ENCODE peak calls at places on chromosome 6, in nine cellular contexts. G is heart right ventricle, J is astrocyte of the spinal cord, R is thoracic aorta, I is right atrium auricular region, D is transverse colon, Z is cardiac muscle cell, S is psoas muscle, L is body of pancreas. A is an unnamed sample.

GRCh38 chr6:49025273-49026240 is 437.5 kb downstream of the MMUT start:
- DNase-seq in J (no peak), I (no peak), Z (no peak), G (no peak), D (no peak), R (no peak), L (no peak), S (no peak), A (no peak)

GRCh38 chr6:38302081-38302480 is 337.6 kb downstream of the BTBD9 start:
- DNase-seq in R (no peak), Z (no peak), G (no peak), S (no peak), D (no peak), L (no peak), I (no peak), J (no peak), A (peak)

GRCh38 chr6:124962617-124963415 is 579 bp downstream of the RNF217 start:
- DNase-seq in R (no peak), Z (peak), I (no peak), D (peak), J (peak), G (peak), L (peak), S (peak), A (no peak)

GRCh38 chr6:154466139-154466538 is 44.3 kb downstream of the CNKSR3 start:
- DNase-seq in G (no peak), Z (no peak), I (no peak), R (no peak), J (no peak), D (no peak), S (no peak), L (no peak), A (no peak)

GRCh38 chr6:18045507-18045906 is 58.1 kb upstream of the KIF13A start:
- DNase-seq in S (no peak), I (no peak), G (no peak), L (no peak), J (no peak), Z (no peak), D (no peak), R (no peak), A (no peak)

GRCh38 chr6:12009904-12010634 is 2.0 kb upstream of the HIVEP1 start:
- DNase-seq in I (no peak), D (no peak), G (no peak), J (peak), L (no peak), S (no peak), R (no peak), Z (no peak), A (peak)

GRCh38 chr6:167150815-167151557 is 6.8 kb downstream of the GPR31 start:
- DNase-seq in Z (no peak), D (no peak), L (no peak), G (no peak), R (no peak), I (no peak), S (no peak), J (no peak), A (no peak)

GRCh38 chr6:56618050-56618449 is 24.6 kb downstream of the DST start:
- DNase-seq in Z (no peak), G (no peak), J (no peak), S (no peak), R (no peak), D (no peak), L (no peak), I (no peak), A (no peak)

GRCh38 chr6:21265264-21266044 is 328.1 kb upstream of the SOX4 start:
- DNase-seq in I (no peak), D (no peak), R (no peak), G (no peak), L (no peak), Z (no peak), S (no peak), J (no peak), A (peak)

GRCh38 chr6:89375427-89375868 is 22.9 kb upstream of the UBE2J1 start:
- DNase-seq in S (peak), D (peak), L (peak), I (no peak), Z (peak), R (no peak), J (no peak), G (peak), A (no peak)

GRCh38 chr6:122789862-122790739 is 1.0 kb downstream of the SMPDL3A start:
- DNase-seq in G (peak), R (no peak), L (no peak), D (no peak), I (no peak), S (peak), J (peak), Z (peak), A (peak)

GRCh38 chr6:15248451-15249370 is 2.8 kb downstream of the JARID2 start:
- DNase-seq in L (peak), G (peak), R (peak), J (peak), S (peak), I (peak), D (peak), Z (peak), A (peak)
- TF ChIP-seq CTCF in L (no peak), G (peak), R (no peak), J (peak), S (no peak), I (no peak), D (no peak), Z (peak), A (peak)

GRCh38 chr6:148272084-148272483 is 70.6 kb upstream of the SASH1 start:
- DNase-seq in L (no peak), S (no peak), D (no peak), G (no peak), Z (no peak), R (no peak), I (no peak), J (peak), A (peak)

GRCh38 chr6:148269386-148269785 is 73.3 kb upstream of the SASH1 start:
- DNase-seq in D (no peak), J (no peak), S (no peak), R (no peak), Z (no peak), L (no peak), G (no peak), I (no peak), A (no peak)

GRCh38 chr6:148274809-148275208 is 67.8 kb upstream of the SASH1 start:
- DNase-seq in S (no peak), J (no peak), R (no peak), Z (no peak), I (no peak), G (no peak), D (no peak), L (no peak), A (no peak)

GRCh38 chr6:148272597-148272996 is 70.0 kb upstream of the SASH1 start:
- DNase-seq in I (no peak), J (no peak), L (no peak), R (no peak), Z (no peak), S (no peak), G (no peak), D (no peak), A (peak)

DNA sequence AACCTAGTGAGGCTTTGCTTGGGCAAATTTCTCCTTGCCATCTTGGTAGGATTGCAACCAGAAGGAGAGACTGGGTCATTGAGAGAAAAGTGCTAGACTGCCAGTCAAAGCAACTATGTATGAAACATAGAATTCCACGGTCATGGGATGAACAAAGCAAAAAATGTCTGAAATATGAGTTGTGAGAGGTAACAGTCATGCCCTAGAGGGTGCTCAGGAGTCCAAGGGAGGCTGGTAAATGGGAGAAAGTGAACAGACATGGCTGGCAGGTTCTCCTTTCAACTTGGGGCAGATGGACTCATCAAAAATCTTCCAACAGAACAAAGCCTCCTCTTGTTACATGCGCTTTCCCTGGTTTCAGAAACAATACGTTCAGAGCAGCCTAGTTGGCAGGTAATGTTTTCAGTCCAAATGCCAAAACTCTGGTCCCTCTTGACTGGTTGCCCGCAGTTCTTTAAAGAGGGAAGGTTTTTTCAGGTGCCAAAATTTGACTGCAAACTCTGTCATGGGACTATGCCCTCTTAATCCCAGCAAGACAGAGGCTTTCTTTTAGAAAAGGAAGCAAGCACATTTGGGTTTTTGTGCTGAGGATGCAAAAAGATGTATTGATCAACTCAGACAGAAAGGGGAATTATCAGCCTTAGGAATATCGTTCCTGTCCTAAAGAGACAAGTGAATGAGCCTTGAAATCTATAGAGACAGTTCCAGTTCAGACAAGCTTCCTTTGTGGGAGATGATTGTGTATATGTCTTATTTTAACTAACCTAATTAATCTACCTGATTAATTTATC is 68.5 kb upstream of the SASH1 start:
- DNase-seq in J (no peak), R (no peak), G (no peak), Z (no peak), I (no peak), D (no peak), L (no peak), S (no peak), A (peak)
- H3K4me3 ChIP-seq in J (no peak), R (no peak), G (peak), Z (no peak), I (no peak), D (no peak), L (no peak), S (no peak), A (peak)

GRCh38 chr6:8061736-8062135 is 2.5 kb downstream of the BLOC1S5 start:
- DNase-seq in S (no peak), I (no peak), J (no peak), G (no peak), Z (no peak), D (no peak), L (no peak), R (no peak), A (no peak)

GRCh38 chr6:8057263-8057662 is 6.9 kb downstream of the BLOC1S5 start:
- DNase-seq in D (no peak), R (no peak), S (no peak), L (no peak), I (no peak), G (no peak), Z (no peak), J (no peak), A (no peak)

GRCh38 chr6:8060346-8060745 is 3.8 kb downstream of the BLOC1S5 start:
- DNase-seq in Z (no peak), I (no peak), R (no peak), G (no peak), D (no peak), L (no peak), S (no peak), J (no peak), A (no peak)

GRCh38 chr6:8057793-8058192 is 6.4 kb downstream of the BLOC1S5 start:
- DNase-seq in I (no peak), Z (no peak), G (no peak), L (no peak), J (no peak), R (no peak), D (no peak), S (no peak), A (no peak)

GRCh38 chr6:8059129-8059528 is 5.1 kb downstream of the BLOC1S5 start:
- DNase-seq in I (no peak), D (no peak), J (peak), R (no peak), Z (peak), G (no peak), L (no peak), S (no peak), A (peak)
- TF ChIP-seq CTCF in I (peak), D (no peak), J (peak), R (peak), Z (peak), G (peak), L (no peak), S (peak), A (peak)

GRCh38 chr6:33800248-33800647 is 3.6 kb downstream of the MLN start:
- DNase-seq in R (no peak), G (no peak), Z (no peak), I (no peak), L (no peak), J (no peak), D (no peak), S (no peak), A (no peak)

GRCh38 chr6:33799714-33800113 is 4.1 kb downstream of the MLN start:
- DNase-seq in J (peak), G (no peak), Z (no peak), I (no peak), L (no peak), R (no peak), S (no peak), D (no peak), A (peak)

GRCh38 chr6:33794910-33795615 is 6.1 kb upstream of the LEMD2 start:
- DNase-seq in Z (no peak), R (no peak), L (no peak), S (no peak), I (no peak), J (no peak), G (no peak), D (no peak), A (no peak)

GRCh38 chr6:33798343-33798848 is 5.4 kb downstream of the MLN start:
- DNase-seq in J (no peak), G (no peak), S (no peak), D (no peak), L (no peak), I (no peak), R (no peak), Z (no peak), A (no peak)

DNA sequence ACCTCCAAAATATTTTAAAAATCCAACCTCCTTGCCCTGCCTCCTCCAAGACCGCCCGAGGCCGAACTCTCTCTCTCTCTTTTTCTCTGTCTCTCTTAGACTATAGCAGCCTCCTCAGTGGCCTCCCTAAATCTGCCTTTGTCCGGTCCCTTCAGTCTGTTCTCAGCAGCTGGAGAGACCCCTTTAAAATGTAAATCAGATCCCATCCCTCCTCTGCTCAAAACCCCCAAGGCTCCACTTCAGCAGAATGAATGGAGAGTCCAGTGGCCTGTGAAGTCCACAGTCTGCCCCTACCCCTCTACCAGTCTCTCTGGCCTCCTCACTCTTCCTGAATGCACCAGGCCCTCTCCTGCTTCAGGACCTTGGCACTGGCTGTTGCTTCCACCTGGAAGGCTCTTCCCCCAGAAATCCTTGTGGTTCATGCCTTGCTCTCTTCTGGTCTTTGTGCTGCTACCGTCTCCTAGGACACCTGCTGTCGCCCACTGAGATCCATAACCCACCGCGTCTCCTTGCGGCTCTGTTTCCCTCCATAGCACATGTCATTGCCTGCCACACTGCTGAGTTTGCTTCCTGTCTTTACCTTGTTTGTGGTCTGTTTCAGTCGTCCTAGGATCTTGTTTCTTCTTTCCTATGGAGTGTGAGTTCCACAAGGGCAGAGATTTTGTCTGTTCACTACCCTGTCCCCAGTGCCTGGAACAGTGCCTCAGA is 6.0 kb downstream of the MLN start:
- DNase-seq in D (no peak), R (no peak), Z (no peak), I (no peak), G (no peak), J (no peak), S (no peak), L (no peak), A (no peak)
- H3K4me3 ChIP-seq in D (no peak), R (no peak), Z (no peak), I (no peak), G (no peak), J (no peak), S (no peak), L (no peak), A (no peak)

GRCh38 chr6:8000080-8001035 is 63.8 kb downstream of the BLOC1S5 start:
- DNase-seq in J (no peak), G (no peak), I (no peak), L (no peak), D (no peak), Z (no peak), S (no peak), R (no peak), A (no peak)

GRCh38 chr6:8005136-8005535 is 59.1 kb downstream of the BLOC1S5 start:
- DNase-seq in J (no peak), I (no peak), L (no peak), S (no peak), Z (no peak), R (no peak), D (no peak), G (no peak), A (no peak)

GRCh38 chr6:8006208-8006607 is 58.0 kb downstream of the BLOC1S5 start:
- DNase-seq in L (no peak), I (no peak), R (no peak), S (no peak), Z (peak), D (no peak), J (peak), G (no peak), A (peak)
- TF ChIP-seq CTCF in L (no peak), I (no peak), R (peak), S (peak), Z (peak), D (peak), J (peak), G (peak), A (peak)

GRCh38 chr6:143569035-143569434 is 57.5 kb upstream of the FUCA2 start:
- DNase-seq in I (no peak), S (no peak), J (peak), R (no peak), G (no peak), L (no peak), Z (no peak), D (no peak), A (peak)
- H3K4me3 ChIP-seq in I (no peak), S (no peak), J (no peak), R (no peak), G (no peak), L (no peak), Z (no peak), D (no peak), A (no peak)

DNA sequence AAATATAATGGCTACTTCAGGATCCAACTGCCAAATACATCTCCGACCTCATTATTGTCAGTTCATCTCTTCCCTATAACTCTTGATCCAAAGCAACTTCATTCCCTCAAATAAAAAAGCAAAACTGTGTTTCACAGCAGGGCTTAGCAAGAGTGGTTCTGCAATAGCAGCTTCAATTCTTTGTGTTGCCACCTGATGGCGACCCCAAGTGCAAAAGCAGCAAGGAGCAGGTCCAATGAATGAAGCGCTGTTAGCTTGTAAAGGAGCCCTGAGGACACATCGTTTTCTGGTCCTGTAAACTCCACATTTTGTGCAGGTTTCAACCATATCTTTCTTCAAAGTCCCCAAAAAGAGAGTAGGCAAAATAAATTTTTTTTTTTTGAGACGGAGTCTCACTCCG is 19.6 kb downstream of the RTN4IP1 start:
- DNase-seq in I (no peak), G (no peak), J (peak), Z (peak), R (no peak), S (no peak), D (peak), L (peak), A (no peak)
- TF ChIP-seq CTCF in I (no peak), G (no peak), J (peak), Z (peak), R (no peak), S (peak), D (peak), L (peak), A (peak)

GRCh38 chr6:110358536-110359148 is 493 bp upstream of the METTL24 start:
- DNase-seq in R (no peak), L (no peak), S (no peak), D (no peak), J (no peak), G (no peak), I (no peak), Z (no peak), A (no peak)
- H3K4me3 ChIP-seq in R (peak), L (no peak), S (peak), D (peak), J (peak), G (peak), I (peak), Z (peak), A (peak)

DNA sequence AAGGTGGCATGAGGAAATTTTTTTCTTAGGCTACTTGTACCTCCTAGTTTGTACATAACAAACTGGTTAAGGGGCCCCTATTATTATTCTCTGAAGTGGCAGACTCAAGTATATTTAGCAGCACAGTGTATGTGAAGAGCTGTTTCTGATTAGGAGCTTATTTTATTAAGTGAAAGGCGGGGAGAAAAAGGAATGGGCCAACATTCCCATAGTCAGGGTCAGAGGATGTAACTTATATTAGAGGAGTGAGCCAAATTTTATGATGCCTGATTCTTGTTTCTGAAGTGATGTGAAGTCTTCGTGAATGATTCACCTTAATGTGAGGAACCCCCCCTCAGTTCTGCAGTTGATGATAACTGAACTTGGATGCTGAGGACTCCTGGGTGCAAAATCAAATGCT is 2.8 kb downstream of the HECA start:
- DNase-seq in R (no peak), J (no peak), I (no peak), Z (no peak), S (no peak), G (no peak), D (no peak), L (no peak), A (peak)
- TF ChIP-seq CTCF in R (no peak), J (no peak), I (no peak), Z (no peak), S (no peak), G (no peak), D (no peak), L (no peak), A (no peak)

DNA sequence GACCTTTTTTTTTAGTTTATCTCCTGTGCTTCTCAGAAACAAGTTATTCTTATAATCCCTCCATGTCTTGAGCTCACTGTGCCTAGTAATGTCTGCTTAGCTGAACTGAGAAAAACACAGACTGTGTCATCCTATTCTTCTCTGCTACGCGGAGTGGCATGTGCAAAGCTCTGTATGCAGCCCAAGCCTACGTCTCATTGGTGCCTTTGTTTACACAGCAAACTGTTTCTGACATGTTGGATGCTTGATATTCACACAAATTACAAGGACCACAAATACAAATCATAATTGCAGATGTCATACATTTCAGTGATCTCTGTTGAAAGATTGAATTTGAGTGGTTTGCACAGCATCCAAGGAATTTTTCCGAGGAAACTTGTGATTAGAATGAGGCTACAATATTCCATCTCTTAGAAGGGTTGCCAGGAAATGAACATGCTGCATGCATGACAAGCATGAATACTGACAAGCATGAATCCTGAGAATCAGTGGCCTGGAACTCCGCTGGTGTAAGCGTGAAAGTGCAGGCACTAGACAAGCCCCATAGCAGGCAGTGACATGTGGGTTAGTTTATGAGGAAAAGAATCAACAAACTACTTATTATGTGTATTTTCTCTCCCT is 128.4 kb upstream of the SGK1 start:
- DNase-seq in R (no peak), G (no peak), S (no peak), J (peak), D (no peak), Z (no peak), I (no peak), L (no peak), A (peak)
- H3K4me3 ChIP-seq in R (no peak), G (no peak), S (no peak), J (no peak), D (no peak), Z (no peak), I (no peak), L (no peak), A (no peak)

A was measured in fibroblast of mammary gland.